ENCODE peak calls at places on chromosomes 13 and 19, in seven cellular contexts. One of them, this sample, is unnamed.

GRCh38 chr19:7981661-7982060 is 23.8 kb downstream of the ELAVL1 start:
- DNase-seq in ascending aorta: no peak
- DNase-seq in uterus: no peak
- DNase-seq in cardiac muscle cell: no peak
- DNase-seq in GM23248: no peak
- DNase-seq in substantia nigra: no peak
- DNase-seq in AG04450: no peak
- DNase-seq in this sample: no peak

GRCh38 chr13:99227331-99227900 is 26.8 kb downstream of the UBAC2 start:
- DNase-seq in ascending aorta: no peak
- DNase-seq in uterus: no peak
- DNase-seq in cardiac muscle cell: no peak
- DNase-seq in GM23248: no peak
- DNase-seq in substantia nigra: no peak
- DNase-seq in AG04450: no peak
- DNase-seq in this sample: no peak

GRCh38 chr13:78806457-78806856 is 147.5 kb upstream of the OBI1 start:
- DNase-seq in ascending aorta: no peak
- DNase-seq in uterus: no peak
- DNase-seq in cardiac muscle cell: peak
- DNase-seq in GM23248: peak
- DNase-seq in substantia nigra: no peak
- DNase-seq in AG04450: no peak
- DNase-seq in this sample: no peak

GRCh38 chr13:21625366-21625765 is 21.4 kb upstream of the MICU2 start:
- DNase-seq in ascending aorta: no peak
- DNase-seq in uterus: no peak
- DNase-seq in cardiac muscle cell: peak
- DNase-seq in GM23248: peak
- DNase-seq in substantia nigra: no peak
- DNase-seq in AG04450: no peak
- DNase-seq in this sample: no peak

GRCh38 chr13:36134632-36135031 is 3.5 kb upstream of the DCLK1 start:
- DNase-seq in ascending aorta: no peak
- DNase-seq in uterus: no peak
- DNase-seq in cardiac muscle cell: no peak
- DNase-seq in GM23248: no peak
- DNase-seq in substantia nigra: no peak
- DNase-seq in AG04450: no peak
- DNase-seq in this sample: no peak

GRCh38 chr19:8482696-8483095 is 19.7 kb downstream of the PRAM1 start:
- DNase-seq in ascending aorta: no peak
- DNase-seq in uterus: no peak
- DNase-seq in cardiac muscle cell: no peak
- DNase-seq in GM23248: no peak
- DNase-seq in substantia nigra: no peak
- DNase-seq in AG04450: no peak
- DNase-seq in this sample: no peak

GRCh38 chr13:96822900-96823299 is 171.4 kb downstream of the OXGR1 start:
- DNase-seq in ascending aorta: no peak
- DNase-seq in uterus: no peak
- DNase-seq in cardiac muscle cell: peak
- DNase-seq in GM23248: peak
- DNase-seq in substantia nigra: no peak
- DNase-seq in AG04450: no peak
- DNase-seq in this sample: peak

GRCh38 chr19:6476155-6476895 is 5.3 kb downstream of the DENND1C start:
- DNase-seq in ascending aorta: no peak
- DNase-seq in uterus: no peak
- DNase-seq in cardiac muscle cell: peak
- DNase-seq in GM23248: peak
- DNase-seq in substantia nigra: peak
- DNase-seq in AG04450: no peak
- DNase-seq in this sample: peak

GRCh38 chr19:17089238-17089637 is 13.7 kb downstream of the MYO9B start:
- DNase-seq in ascending aorta: peak
- DNase-seq in uterus: peak
- DNase-seq in cardiac muscle cell: peak
- DNase-seq in GM23248: peak
- DNase-seq in substantia nigra: no peak
- DNase-seq in AG04450: peak
- DNase-seq in this sample: no peak

GRCh38 chr19:2683430-2683995 is 19.0 kb downstream of the GNG7 start:
- DNase-seq in ascending aorta: no peak
- DNase-seq in uterus: no peak
- DNase-seq in cardiac muscle cell: no peak
- DNase-seq in GM23248: no peak
- DNase-seq in substantia nigra: no peak
- DNase-seq in AG04450: no peak
- DNase-seq in this sample: no peak

GRCh38 chr13:98445340-98446233 is 131.3 kb downstream of the STK24 start:
- DNase-seq in ascending aorta: peak
- DNase-seq in uterus: peak
- DNase-seq in cardiac muscle cell: peak
- DNase-seq in GM23248: peak
- DNase-seq in substantia nigra: no peak
- DNase-seq in AG04450: no peak
- DNase-seq in this sample: no peak

GRCh38 chr19:33175886-33176669 is 18.1 kb upstream of the LRP3 start:
- DNase-seq in ascending aorta: peak
- DNase-seq in uterus: no peak
- DNase-seq in cardiac muscle cell: peak
- DNase-seq in GM23248: peak
- DNase-seq in substantia nigra: no peak
- DNase-seq in AG04450: no peak
- DNase-seq in this sample: no peak

GRCh38 chr13:109764474-109765292 is 21.7 kb downstream of the IRS2 start:
- DNase-seq in ascending aorta: no peak
- DNase-seq in uterus: no peak
- DNase-seq in cardiac muscle cell: no peak
- DNase-seq in GM23248: peak
- DNase-seq in substantia nigra: peak
- DNase-seq in AG04450: no peak
- DNase-seq in this sample: no peak

GRCh38 chr13:113664751-113665581 is 2.1 kb upstream of the GRK1 start:
- DNase-seq in ascending aorta: peak
- DNase-seq in uterus: peak
- DNase-seq in cardiac muscle cell: no peak
- DNase-seq in GM23248: no peak
- DNase-seq in substantia nigra: no peak
- DNase-seq in AG04450: no peak
- DNase-seq in this sample: no peak

GRCh38 chr13:110018009-110018408 is 231.6 kb upstream of the IRS2 start:
- DNase-seq in ascending aorta: no peak
- DNase-seq in uterus: no peak
- DNase-seq in cardiac muscle cell: no peak
- DNase-seq in GM23248: peak
- DNase-seq in substantia nigra: no peak
- DNase-seq in AG04450: no peak
- DNase-seq in this sample: no peak

GRCh38 chr19:48283908-48284307 is 14.0 kb downstream of the ZNF114 start:
- DNase-seq in ascending aorta: no peak
- DNase-seq in uterus: no peak
- DNase-seq in cardiac muscle cell: peak
- DNase-seq in GM23248: peak
- DNase-seq in substantia nigra: no peak
- DNase-seq in AG04450: peak
- DNase-seq in this sample: no peak

GRCh38 chr13:49579501-49579900 is 5.9 kb downstream of the RCBTB1 start:
- DNase-seq in ascending aorta: no peak
- DNase-seq in uterus: no peak
- DNase-seq in cardiac muscle cell: no peak
- DNase-seq in GM23248: no peak
- DNase-seq in substantia nigra: no peak
- DNase-seq in AG04450: no peak
- DNase-seq in this sample: no peak

GRCh38 chr19:49592486-49593232 is 1.7 kb downstream of the PRR12 start:
- DNase-seq in ascending aorta: no peak
- DNase-seq in uterus: no peak
- DNase-seq in cardiac muscle cell: peak
- DNase-seq in GM23248: peak
- DNase-seq in substantia nigra: no peak
- DNase-seq in AG04450: no peak
- DNase-seq in this sample: no peak

GRCh38 chr19:48190288-48191284 is 20.1 kb downstream of the ZSWIM9 start:
- DNase-seq in ascending aorta: peak
- DNase-seq in uterus: no peak
- DNase-seq in cardiac muscle cell: peak
- DNase-seq in GM23248: no peak
- DNase-seq in substantia nigra: peak
- DNase-seq in AG04450: peak
- DNase-seq in this sample: peak

GRCh38 chr13:102983496-102983895 is 82.7 kb downstream of the SLC10A2 start:
- DNase-seq in ascending aorta: no peak
- DNase-seq in uterus: no peak
- DNase-seq in cardiac muscle cell: no peak
- DNase-seq in GM23248: peak
- DNase-seq in substantia nigra: no peak
- DNase-seq in AG04450: no peak
- DNase-seq in this sample: no peak

GRCh38 chr19:28351761-28352160 is 861.2 kb downstream of the UQCRFS1 start:
- DNase-seq in ascending aorta: no peak
- DNase-seq in uterus: no peak
- DNase-seq in cardiac muscle cell: no peak
- DNase-seq in GM23248: peak
- DNase-seq in substantia nigra: no peak
- DNase-seq in AG04450: no peak
- DNase-seq in this sample: no peak

GRCh38 chr19:13830761-13831481 is 35.7 kb downstream of the ZSWIM4 start:
- DNase-seq in ascending aorta: peak
- DNase-seq in uterus: peak
- DNase-seq in cardiac muscle cell: no peak
- DNase-seq in GM23248: peak
- DNase-seq in substantia nigra: no peak
- DNase-seq in AG04450: no peak
- DNase-seq in this sample: no peak

GRCh38 chr13:64347662-64348061 is 2882.5 kb downstream of the PCDH9 start:
- DNase-seq in ascending aorta: no peak
- DNase-seq in uterus: no peak
- DNase-seq in cardiac muscle cell: peak
- DNase-seq in GM23248: no peak
- DNase-seq in substantia nigra: no peak
- DNase-seq in AG04450: no peak
- DNase-seq in this sample: no peak

GRCh38 chr13:38147050-38147449 is 202.6 kb upstream of the UFM1 start:
- DNase-seq in ascending aorta: no peak
- DNase-seq in uterus: no peak
- DNase-seq in cardiac muscle cell: peak
- DNase-seq in GM23248: no peak
- DNase-seq in substantia nigra: no peak
- DNase-seq in AG04450: no peak
- DNase-seq in this sample: no peak

GRCh38 chr13:70856025-70856424 is 747.8 kb upstream of the KLHL1 start:
- DNase-seq in ascending aorta: no peak
- DNase-seq in uterus: no peak
- DNase-seq in cardiac muscle cell: no peak
- DNase-seq in GM23248: no peak
- DNase-seq in substantia nigra: no peak
- DNase-seq in AG04450: no peak
- DNase-seq in this sample: no peak

GRCh38 chr13:70856706-70857105 is 748.5 kb upstream of the KLHL1 start:
- DNase-seq in ascending aorta: no peak
- DNase-seq in uterus: no peak
- DNase-seq in cardiac muscle cell: no peak
- DNase-seq in GM23248: no peak
- DNase-seq in substantia nigra: no peak
- DNase-seq in AG04450: no peak
- DNase-seq in this sample: peak
- H3K27ac ChIP-seq in ascending aorta: no peak
- H3K27ac ChIP-seq in uterus: no peak
- H3K27ac ChIP-seq in cardiac muscle cell: no peak
- H3K27ac ChIP-seq in GM23248: no peak
- H3K27ac ChIP-seq in substantia nigra: no peak
- H3K27ac ChIP-seq in AG04450: no peak
- H3K27ac ChIP-seq in this sample: no peak

GRCh38 chr13:34179481-34179880 is 361.5 kb downstream of the RFC3 start:
- DNase-seq in ascending aorta: no peak
- DNase-seq in uterus: no peak
- DNase-seq in cardiac muscle cell: no peak
- DNase-seq in GM23248: peak
- DNase-seq in substantia nigra: no peak
- DNase-seq in AG04450: no peak
- DNase-seq in this sample: no peak
- H3K27ac ChIP-seq in ascending aorta: no peak
- H3K27ac ChIP-seq in uterus: no peak
- H3K27ac ChIP-seq in cardiac muscle cell: no peak
- H3K27ac ChIP-seq in GM23248: no peak
- H3K27ac ChIP-seq in substantia nigra: no peak
- H3K27ac ChIP-seq in AG04450: no peak
- H3K27ac ChIP-seq in this sample: no peak

GRCh38 chr19:11247934-11248333 is 8.5 kb downstream of the ANGPTL8 start:
- DNase-seq in ascending aorta: no peak
- DNase-seq in uterus: no peak
- DNase-seq in cardiac muscle cell: no peak
- DNase-seq in GM23248: no peak
- DNase-seq in substantia nigra: no peak
- DNase-seq in AG04450: no peak
- DNase-seq in this sample: no peak

GRCh38 chr19:11248852-11249251 is 9.4 kb downstream of the ANGPTL8 start:
- DNase-seq in ascending aorta: no peak
- DNase-seq in uterus: no peak
- DNase-seq in cardiac muscle cell: no peak
- DNase-seq in GM23248: no peak
- DNase-seq in substantia nigra: no peak
- DNase-seq in AG04450: no peak
- DNase-seq in this sample: no peak

GRCh38 chr19:11247391-11247790 is 8.0 kb downstream of the ANGPTL8 start:
- DNase-seq in ascending aorta: no peak
- DNase-seq in uterus: peak
- DNase-seq in cardiac muscle cell: peak
- DNase-seq in GM23248: no peak
- DNase-seq in substantia nigra: no peak
- DNase-seq in AG04450: no peak
- DNase-seq in this sample: no peak

GRCh38 chr19:11244846-11245589 is 5.6 kb downstream of the ANGPTL8 start:
- DNase-seq in ascending aorta: no peak
- DNase-seq in uterus: no peak
- DNase-seq in cardiac muscle cell: no peak
- DNase-seq in GM23248: no peak
- DNase-seq in substantia nigra: no peak
- DNase-seq in AG04450: no peak
- DNase-seq in this sample: no peak

DNA sequence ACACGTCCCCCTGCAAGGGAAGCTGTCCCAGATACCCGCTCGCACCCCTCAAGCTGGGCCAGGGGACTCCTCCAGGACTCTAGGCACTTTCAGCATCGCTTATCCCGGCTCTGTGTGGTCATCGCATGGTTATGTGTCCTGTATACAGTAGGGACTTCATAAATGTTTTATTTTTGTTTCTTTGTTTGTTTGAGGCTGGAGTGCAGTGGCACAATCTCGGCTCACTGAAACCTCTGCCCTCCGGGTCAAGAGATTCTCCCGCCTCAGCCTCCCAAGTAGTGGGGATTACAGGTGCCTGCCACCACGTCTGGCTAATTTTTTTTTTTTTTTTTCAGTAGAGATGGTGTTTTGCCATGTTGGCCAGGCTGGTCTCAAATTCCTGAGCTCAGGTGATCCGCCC is 7.5 kb downstream of the ANGPTL8 start:
- DNase-seq in ascending aorta: no peak
- DNase-seq in uterus: no peak
- DNase-seq in cardiac muscle cell: no peak
- DNase-seq in GM23248: no peak
- DNase-seq in substantia nigra: no peak
- DNase-seq in AG04450: no peak
- DNase-seq in this sample: no peak
- H3K27ac ChIP-seq in ascending aorta: no peak
- H3K27ac ChIP-seq in uterus: peak
- H3K27ac ChIP-seq in cardiac muscle cell: no peak
- H3K27ac ChIP-seq in GM23248: no peak
- H3K27ac ChIP-seq in substantia nigra: no peak
- H3K27ac ChIP-seq in AG04450: no peak
- H3K27ac ChIP-seq in this sample: no peak

GRCh38 chr19:21221653-21222052 is 79.8 kb downstream of the ZNF431 start:
- DNase-seq in ascending aorta: no peak
- DNase-seq in uterus: no peak
- DNase-seq in cardiac muscle cell: no peak
- DNase-seq in GM23248: no peak
- DNase-seq in substantia nigra: no peak
- DNase-seq in AG04450: no peak
- DNase-seq in this sample: no peak
- H3K27ac ChIP-seq in ascending aorta: no peak
- H3K27ac ChIP-seq in uterus: no peak
- H3K27ac ChIP-seq in cardiac muscle cell: peak
- H3K27ac ChIP-seq in GM23248: no peak
- H3K27ac ChIP-seq in substantia nigra: no peak
- H3K27ac ChIP-seq in AG04450: no peak
- H3K27ac ChIP-seq in this sample: no peak

This sample was measured in epithelial cell of prostate.